ENCODE peak calls at places on chromosomes 7 and 10, in five cellular contexts. U is NCI-H1417 treated with DMSO at 0.1 percent for 48 hours, N is small intestine, H is BJ, R is GM04504. P is an unnamed sample.

GRCh38 chr7:82428186-82428961 is 15.2 kb downstream of the CACNA2D1 start:
- DNase-seq in U (no peak), N (no peak), H (peak; percentile 37), R (no peak), P (no peak)

GRCh38 chr7:5689118-5689517 is 92.3 kb downstream of the RNF216 start:
- DNase-seq in U (no peak), N (no peak), H (no peak), R (no peak), P (no peak)

GRCh38 chr7:116777613-116778380 is 84.6 kb upstream of the CAPZA2 start:
- DNase-seq in U (no peak), N (peak; percentile 42), H (peak; percentile 58), R (peak; percentile 35), P (no peak)

GRCh38 chr10:103982639-103983038 is 15.7 kb downstream of the SLK start:
- DNase-seq in U (no peak), N (no peak), H (no peak), R (no peak), P (no peak)

GRCh38 chr7:31000161-31000693 is 36.5 kb downstream of the GHRHR start:
- DNase-seq in U (no peak), N (no peak), H (no peak), R (no peak), P (no peak)

GRCh38 chr10:34719336-34719735 is 95.8 kb downstream of the PARD3 start:
- DNase-seq in U (no peak), N (no peak), H (no peak), R (no peak), P (no peak)

GRCh38 chr7:70586822-70587221 is 545.1 kb upstream of the GALNT17 start:
- DNase-seq in U (no peak), N (no peak), H (peak; percentile 23), R (peak; percentile 23), P (no peak)

GRCh38 chr10:64813391-64813790 is 1292.2 kb downstream of the REEP3 start:
- DNase-seq in U (no peak), N (no peak), H (no peak), R (no peak), P (no peak)

GRCh38 chr10:96073722-96074121 is 30.3 kb downstream of the CCNJ start:
- DNase-seq in U (no peak), N (no peak), H (no peak), R (peak; percentile 17), P (no peak)

GRCh38 chr10:101624526-101625102 is 36.5 kb downstream of the DPCD start:
- DNase-seq in U (no peak), N (no peak), H (no peak), R (no peak), P (no peak)

GRCh38 chr7:3537210-3537875 is 236.3 kb downstream of the SDK1 start:
- DNase-seq in U (no peak), N (no peak), H (no peak), R (no peak), P (no peak)

GRCh38 chr10:12409613-12410012 is 60.3 kb downstream of the CAMK1D start:
- DNase-seq in U (no peak), N (no peak), H (no peak), R (no peak), P (no peak)

GRCh38 chr7:130733866-130734524 is at the start of gene KLF14:
- DNase-seq in U (no peak), N (peak; percentile 16), H (no peak), R (no peak), P (peak; percentile 12)

GRCh38 chr10:23314835-23315239 is 29.8 kb downstream of the C10orf67 start:
- DNase-seq in U (peak; percentile 1), N (peak; percentile 75), H (peak; percentile 20), R (peak; percentile 48), P (no peak)

GRCh38 chr7:37510043-37510634 is 61.5 kb upstream of the ELMO1 start:
- DNase-seq in U (no peak), N (no peak), H (no peak), R (no peak), P (no peak)

GRCh38 chr7:44733708-44734481 is 14.8 kb upstream of the ZMIZ2 start:
- DNase-seq in U (no peak), N (no peak), H (no peak), R (peak; percentile 47), P (no peak)

GRCh38 chr7:753190-753589 is 26.1 kb upstream of the PRKAR1B start:
- DNase-seq in U (no peak), N (no peak), H (no peak), R (no peak), P (no peak)

GRCh38 chr10:102608487-102608886 is 35.8 kb upstream of the TRIM8 start:
- DNase-seq in U (no peak), N (no peak), H (no peak), R (no peak), P (no peak)

GRCh38 chr10:83991986-83992753 is 147.1 kb upstream of the GHITM start:
- DNase-seq in U (no peak), N (peak; percentile 31), H (no peak), R (no peak), P (no peak)

GRCh38 chr7:45242261-45242660 is 84.7 kb downstream of the RAMP3 start:
- DNase-seq in U (no peak), N (no peak), H (no peak), R (no peak), P (no peak)

GRCh38 chr7:121500659-121501058 is 104.6 kb upstream of the FAM3C start:
- DNase-seq in U (no peak), N (no peak), H (no peak), R (no peak), P (no peak)

GRCh38 chr7:22582860-22583640 is 83.1 kb upstream of the STEAP1B start:
- DNase-seq in U (no peak), N (peak; percentile 77), H (peak; percentile 77), R (no peak), P (no peak)

GRCh38 chr10:51928182-51928581 is 228.8 kb upstream of the CSTF2T start:
- DNase-seq in U (no peak), N (no peak), H (no peak), R (no peak), P (no peak)

GRCh38 chr10:110153396-110153795 is 54.0 kb upstream of the MXI1 start:
- DNase-seq in U (no peak), N (no peak), H (no peak), R (no peak), P (no peak)

GRCh38 chr10:3128379-3129130 is 44.0 kb downstream of the PITRM1 start:
- DNase-seq in U (no peak), N (no peak), H (no peak), R (no peak), P (no peak)

GRCh38 chr7:74338366-74339108 is 49.3 kb downstream of the CLIP2 start:
- DNase-seq in U (no peak), N (no peak), H (no peak), R (no peak), P (no peak)

GRCh38 chr7:88115258-88116195 is 104.3 kb downstream of the SRI start:
- DNase-seq in U (no peak), N (no peak), H (no peak), R (no peak), P (no peak)

GRCh38 chr7:94656925-94657731 is 1.2 kb upstream of the SGCE start:
- DNase-seq in U (no peak), N (peak; percentile 6), H (no peak), R (no peak), P (no peak)

GRCh38 chr10:129927351-129928120 is 36.5 kb downstream of the EBF3 start:
- DNase-seq in U (no peak), N (no peak), H (no peak), R (no peak), P (peak; percentile 5)

GRCh38 chr7:130273081-130273699 is 6.5 kb downstream of the CPA2 start:
- DNase-seq in U (peak; percentile 68), N (no peak), H (no peak), R (no peak), P (no peak)

GRCh38 chr7:97973206-97973658 is 16.8 kb downstream of the OCM2 start:
- DNase-seq in U (peak; percentile 98), N (no peak), H (no peak), R (no peak), P (no peak)

GRCh38 chr7:90642978-90643377 is 46.9 kb downstream of the CDK14 start:
- DNase-seq in U (no peak), N (no peak), H (no peak), R (no peak), P (no peak)

GRCh38 chr10:22573820-22574569 is 140.4 kb downstream of the PIP4K2A start:
- DNase-seq in U (no peak), N (peak; percentile 15), H (no peak), R (no peak), P (no peak)